ENCODE peak calls at places on chromosome 22, in four cellular contexts. A is IMR-90, I is GM13977, R is Calu3. N is an unnamed sample.

GRCh38 chr22:40890881-40891280 is 29.0 kb upstream of the DNAJB7 start:
- DNase-seq in I (no peak), R (no peak), A (peak; percentile 51), N (no peak)

GRCh38 chr22:50444663-50445062 is 30.2 kb downstream of the SBF1 start:
- DNase-seq in A (peak; percentile 78), R (peak; percentile 40), I (no peak), N (no peak)

GRCh38 chr22:29625090-29625825 is 21.8 kb downstream of the NF2 start:
- DNase-seq in R (peak; percentile 59), A (peak; percentile 85), I (no peak), N (no peak)

GRCh38 chr22:17773606-17774205 is 563 bp downstream of the BID start:
- DNase-seq in R (peak; percentile 51), A (peak; percentile 28), I (peak; percentile 79), N (no peak)

GRCh38 chr22:25750569-25751173 is 8.7 kb downstream of the MYO18B start:
- DNase-seq in R (no peak), I (no peak), A (no peak), N (no peak)

GRCh38 chr22:46180370-46181137 is 30.2 kb downstream of the PPARA start:
- DNase-seq in I (no peak), A (no peak), R (peak; percentile 4), N (no peak)

GRCh38 chr22:21970037-21970799 is 12.4 kb downstream of the TOP3B start:
- DNase-seq in A (no peak), R (no peak), I (no peak), N (no peak)

GRCh38 chr22:41857160-41857859 is 24.4 kb downstream of the SREBF2 start:
- DNase-seq in I (peak; percentile 50), R (peak; percentile 72), A (peak; percentile 72), N (peak; percentile 63)

GRCh38 chr22:39241632-39242388 is 3.0 kb downstream of the PDGFB start:
- DNase-seq in A (no peak), I (no peak), R (no peak), N (no peak)

GRCh38 chr22:29767289-29768051 is at the start of gene UQCR10:
- DNase-seq in R (peak; percentile 91), A (peak; percentile 88), I (peak; percentile 93), N (peak; percentile 79)

GRCh38 chr22:46027219-46028068 is 50.5 kb upstream of the WNT7B start:
- DNase-seq in A (no peak), R (peak; percentile 43), I (no peak), N (no peak)

GRCh38 chr22:33194529-33194928 is 136.3 kb upstream of the SYN3 start:
- DNase-seq in R (no peak), I (no peak), A (no peak), N (no peak)

GRCh38 chr22:23494593-23495266 is 85.4 kb downstream of the IGLL1 start:
- DNase-seq in A (no peak), R (no peak), I (no peak), N (no peak)

GRCh38 chr22:36447634-36448033 is 33.8 kb downstream of the TXN2 start:
- DNase-seq in I (no peak), R (no peak), A (no peak), N (no peak)

GRCh38 chr22:22697377-22698120 is 53.1 kb downstream of the GGTLC2 start:
- DNase-seq in R (no peak), I (no peak), A (no peak), N (no peak)

DNA sequence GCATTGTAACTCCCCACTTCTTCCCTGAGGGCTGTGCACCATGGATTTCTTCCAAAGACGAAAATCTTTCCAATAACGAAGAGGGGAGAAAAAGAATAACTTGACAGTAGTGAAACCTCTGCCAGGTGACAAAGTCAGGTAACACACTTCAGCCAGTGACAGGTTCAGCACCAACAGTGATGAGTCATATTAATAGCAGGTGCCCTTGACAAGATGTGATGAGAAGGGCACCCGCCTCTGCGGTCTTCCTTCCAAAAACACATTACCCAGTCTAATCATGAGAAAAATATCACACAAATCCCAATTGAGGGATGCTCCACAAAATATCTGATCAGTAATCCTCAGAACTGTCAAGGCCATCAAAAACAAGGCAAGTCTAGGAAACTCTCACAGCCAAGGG is 157.8 kb downstream of the EFCAB6 start:
- DNase-seq in A (no peak), R (no peak), I (no peak), N (no peak)
- TF ChIP-seq CTCF in A (no peak), R (no peak), I (no peak), N (no peak)

DNA sequence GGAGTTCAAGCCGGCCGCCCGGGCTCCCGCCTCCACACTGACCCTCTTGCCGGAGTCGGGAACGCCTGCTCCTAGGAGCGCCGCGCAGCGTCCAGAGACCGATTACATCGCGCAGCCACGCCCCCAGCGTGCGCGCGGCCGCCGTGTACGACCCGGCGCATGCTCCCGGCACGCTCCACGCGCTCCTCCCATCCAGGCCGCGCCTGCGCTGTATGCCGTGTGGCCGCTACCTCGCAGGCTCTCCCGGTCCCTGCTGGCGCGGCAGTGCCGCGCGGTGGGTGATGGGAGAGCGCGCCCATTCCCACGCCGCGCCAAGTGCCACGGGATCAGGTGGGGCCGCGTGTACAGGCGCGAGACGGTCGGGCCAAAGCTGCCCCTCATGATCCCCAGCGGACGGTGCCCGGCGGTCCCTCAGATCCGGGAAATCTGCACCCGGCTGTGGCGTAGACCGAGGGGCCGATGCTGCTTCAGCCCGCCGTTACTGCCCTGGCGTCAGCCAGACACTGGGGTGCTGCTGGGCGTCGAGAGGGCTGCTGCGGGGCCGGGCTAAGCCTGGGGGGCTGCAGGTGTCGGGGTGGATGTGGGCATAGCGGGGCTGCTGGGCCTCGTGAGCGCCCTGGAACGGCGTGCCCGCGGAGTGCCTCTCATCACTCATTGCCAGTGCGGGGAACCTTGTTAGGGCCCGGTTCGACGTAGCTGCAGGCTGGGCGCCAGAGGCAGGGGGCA is at the start of the genes GNB1L and RTL10:
- DNase-seq in A (peak; percentile 96), I (peak; percentile 98), R (peak; percentile 96), N (peak; percentile 89)
- TF ChIP-seq CTCF in A (peak; percentile 27), I (no peak), R (no peak), N (no peak)

GRCh38 chr22:27331526-27332281 is 469.9 kb downstream of the MN1 start:
- DNase-seq in A (peak; percentile 27), R (peak; percentile 69), I (no peak), N (no peak)
- TF ChIP-seq CTCF in A (peak; percentile 43), R (peak; percentile 70), I (no peak), N (peak; percentile 28)

GRCh38 chr22:31639640-31640039 is 22.4 kb downstream of the PISD start:
- DNase-seq in A (no peak), I (no peak), R (no peak), N (no peak)

GRCh38 chr22:31635638-31636306 is 26.2 kb downstream of the PISD start:
- DNase-seq in I (no peak), R (no peak), A (no peak), N (no peak)

GRCh38 chr22:31637938-31638618 is 23.9 kb downstream of the PISD start:
- DNase-seq in A (no peak), R (no peak), I (peak; percentile 66), N (peak; percentile 62)

DNA sequence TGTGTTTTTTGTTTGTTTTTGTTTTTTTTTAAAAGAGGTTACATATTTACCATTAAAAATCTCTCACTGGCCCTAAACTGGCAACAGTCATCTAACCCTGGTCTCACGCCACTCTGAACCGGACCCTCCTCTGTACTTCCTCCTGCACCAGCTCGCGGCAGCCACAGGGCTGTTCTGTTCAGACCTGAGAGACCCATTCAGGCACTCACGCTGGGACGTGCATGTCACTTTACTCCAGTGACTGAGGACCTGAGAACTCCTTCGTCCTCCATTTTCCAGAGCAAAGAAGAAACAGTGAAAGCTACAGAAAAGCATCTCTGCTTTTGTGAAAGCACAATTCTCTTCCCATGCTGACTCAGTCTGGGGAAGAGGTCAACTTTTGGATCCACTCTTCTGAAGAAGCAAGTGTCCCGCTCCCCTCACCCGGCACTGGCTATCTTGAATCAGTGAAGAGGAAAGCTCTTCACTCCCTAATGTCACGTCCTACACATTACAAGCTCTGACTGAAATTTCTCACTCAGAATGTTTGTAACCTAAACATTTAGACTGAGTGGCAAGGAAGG is 24.6 kb downstream of the PISD start:
- DNase-seq in R (no peak), I (peak; percentile 63), A (no peak), N (peak; percentile 67)
- TF ChIP-seq CTCF in R (no peak), I (peak; percentile 20), A (no peak), N (peak; percentile 56)

GRCh38 chr22:44728761-44729261 is 23.6 kb upstream of the ARHGAP8 start:
- DNase-seq in R (no peak), I (no peak), A (no peak), N (no peak)

GRCh38 chr22:44727709-44728108 is 24.7 kb upstream of the ARHGAP8 start:
- DNase-seq in R (no peak), A (no peak), I (no peak), N (no peak)

GRCh38 chr22:44724859-44725258 is 22.9 kb downstream of the PRR5 start:
- DNase-seq in A (no peak), I (no peak), R (no peak), N (no peak)

GRCh38 chr22:44726439-44726838 is 24.4 kb downstream of the PRR5 start:
- DNase-seq in I (no peak), A (no peak), R (no peak), N (no peak)

GRCh38 chr22:44727148-44727547 is 25.1 kb downstream of the PRR5 start:
- DNase-seq in A (no peak), I (no peak), R (no peak), N (no peak)
- TF ChIP-seq CTCF in A (no peak), I (no peak), R (no peak), N (no peak)

GRCh38 chr22:20138417-20138738 is 6.8 kb downstream of the ZDHHC8 start:
- DNase-seq in I (no peak), A (no peak), R (no peak), N (no peak)
- TF ChIP-seq CTCF in I (no peak), A (no peak), R (no peak), N (no peak)

DNA sequence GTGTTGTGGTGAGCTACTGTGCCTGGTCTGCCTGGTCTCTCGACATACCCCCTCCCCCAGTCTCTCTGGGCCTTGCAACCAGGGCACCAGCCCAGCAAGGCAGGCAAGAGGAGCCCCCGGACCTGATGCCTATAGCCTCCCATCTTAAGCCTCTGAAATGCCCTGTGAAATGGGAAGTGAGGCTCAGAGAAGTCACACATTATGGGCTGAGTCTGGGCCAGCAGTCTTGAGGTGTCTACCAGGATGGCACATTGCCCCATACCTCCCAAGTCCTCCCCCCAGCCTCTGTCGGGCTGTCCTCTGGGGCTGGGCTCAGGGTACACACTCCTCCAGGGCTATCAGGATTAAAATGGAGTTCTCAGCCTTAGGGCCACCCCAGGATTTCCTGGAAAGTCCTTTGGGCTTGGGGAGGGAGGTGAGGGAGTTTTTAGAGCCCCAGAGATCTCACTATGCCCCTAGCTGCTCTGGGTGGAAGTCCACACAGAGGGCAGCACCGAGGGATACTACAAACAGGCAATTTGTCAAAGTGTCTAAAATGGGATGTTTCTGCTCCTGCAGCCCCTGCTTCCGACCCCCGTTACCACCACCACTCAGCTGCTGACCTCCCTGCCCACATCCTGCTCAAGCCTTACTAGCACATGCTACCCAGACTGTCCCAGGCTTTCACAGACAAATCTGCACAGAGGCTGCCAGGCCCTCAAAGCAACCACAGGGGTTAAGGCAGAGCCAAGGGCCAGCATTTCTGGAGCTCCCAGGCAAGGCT is 3.1 kb upstream of the SH3BP1 start:
- DNase-seq in A (peak; percentile 75), R (no peak), I (peak; percentile 57), N (no peak)
- TF ChIP-seq CTCF in A (peak; percentile 43), R (no peak), I (peak; percentile 23), N (peak; percentile 20)

GRCh38 chr22:48700566-48701295 is 1126.9 kb downstream of the BRD1 start:
- DNase-seq in A (no peak), I (no peak), R (no peak), N (no peak)
- TF ChIP-seq CTCF in A (no peak), I (no peak), R (no peak), N (no peak)

GRCh38 chr22:47213571-47214230 is 451.3 kb downstream of the TBC1D22A start:
- DNase-seq in I (peak; percentile 69), R (peak; percentile 47), A (no peak), N (no peak)
- TF ChIP-seq CTCF in I (peak; percentile 85), R (peak; percentile 64), A (peak; percentile 28), N (peak; percentile 87)

N was measured in GM12864.